ENCODE peak calls at places on chromosomes 11 and 22, in four cellular contexts. One of them, this sample, is unnamed.

GRCh38 chr11:61092280-61092766 is 10.0 kb upstream of the CD5 start:
- DNase-seq in neuronal stem cell: no peak
- DNase-seq in H1: no peak
- DNase-seq in trophoblast cell: peak; percentile 33
- DNase-seq in this sample: no peak

GRCh38 chr11:8717876-8718753 is 35.5 kb downstream of the RPL27A start:
- DNase-seq in neuronal stem cell: no peak
- DNase-seq in H1: no peak
- DNase-seq in trophoblast cell: no peak
- DNase-seq in this sample: peak; percentile 95

GRCh38 chr11:117618956-117619355 is 178.1 kb downstream of the DSCAML1 start:
- DNase-seq in neuronal stem cell: no peak
- DNase-seq in H1: no peak
- DNase-seq in trophoblast cell: peak; percentile 4
- DNase-seq in this sample: no peak

GRCh38 chr11:32919338-32919737 is 26.7 kb downstream of the QSER1 start:
- DNase-seq in neuronal stem cell: no peak
- DNase-seq in H1: no peak
- DNase-seq in trophoblast cell: peak; percentile 68
- DNase-seq in this sample: no peak

GRCh38 chr11:20309626-20310025 is 53.9 kb upstream of the HTATIP2 start:
- DNase-seq in neuronal stem cell: no peak
- DNase-seq in H1: no peak
- DNase-seq in trophoblast cell: no peak
- DNase-seq in this sample: no peak

GRCh38 chr11:70064726-70065317 is 13.3 kb upstream of the ANO1 start:
- DNase-seq in neuronal stem cell: no peak
- DNase-seq in H1: no peak
- DNase-seq in trophoblast cell: no peak
- DNase-seq in this sample: no peak

GRCh38 chr11:17542249-17542648 is 2.0 kb downstream of the USH1C start:
- DNase-seq in neuronal stem cell: no peak
- DNase-seq in H1: no peak
- DNase-seq in trophoblast cell: no peak
- DNase-seq in this sample: no peak

GRCh38 chr22:31876156-31877035 is 67.9 kb upstream of the YWHAH start:
- DNase-seq in neuronal stem cell: no peak
- DNase-seq in H1: no peak
- DNase-seq in trophoblast cell: no peak
- DNase-seq in this sample: no peak

GRCh38 chr11:117834838-117835443 is 10.4 kb upstream of the FXYD2 start:
- DNase-seq in neuronal stem cell: no peak
- DNase-seq in H1: no peak
- DNase-seq in trophoblast cell: no peak
- DNase-seq in this sample: no peak

GRCh38 chr11:37353192-37353591 is 755.2 kb upstream of the RAG2 start:
- DNase-seq in neuronal stem cell: no peak
- DNase-seq in H1: no peak
- DNase-seq in trophoblast cell: no peak
- DNase-seq in this sample: no peak

GRCh38 chr11:120337133-120337895 is 1.1 kb downstream of the ARHGEF12 start:
- DNase-seq in neuronal stem cell: peak; percentile 23
- DNase-seq in H1: no peak
- DNase-seq in trophoblast cell: no peak
- DNase-seq in this sample: peak; percentile 61

GRCh38 chr11:41398175-41398574 is 61.3 kb downstream of the LRRC4C start:
- DNase-seq in neuronal stem cell: no peak
- DNase-seq in H1: no peak
- DNase-seq in trophoblast cell: no peak
- DNase-seq in this sample: no peak

GRCh38 chr11:47426062-47426956 is at the start of gene PSMC3:
- DNase-seq in neuronal stem cell: peak; percentile 98
- DNase-seq in H1: peak; percentile 81
- DNase-seq in trophoblast cell: peak; percentile 99
- DNase-seq in this sample: peak; percentile 96

GRCh38 chr11:72237112-72237931 is 6.7 kb downstream of the PHOX2A start:
- DNase-seq in neuronal stem cell: no peak
- DNase-seq in H1: no peak
- DNase-seq in trophoblast cell: no peak
- DNase-seq in this sample: no peak

GRCh38 chr11:128488471-128488870 is 98.9 kb downstream of the ETS1 start:
- DNase-seq in neuronal stem cell: no peak
- DNase-seq in H1: no peak
- DNase-seq in trophoblast cell: no peak
- DNase-seq in this sample: peak; percentile 92

GRCh38 chr22:17403906-17404305 is 34.6 kb downstream of the CECR2 start:
- DNase-seq in neuronal stem cell: no peak
- DNase-seq in H1: no peak
- DNase-seq in trophoblast cell: no peak
- DNase-seq in this sample: no peak

GRCh38 chr11:113286509-113287497 is 27.6 kb upstream of the TTC12 start:
- DNase-seq in neuronal stem cell: no peak
- DNase-seq in H1: no peak
- DNase-seq in trophoblast cell: no peak
- DNase-seq in this sample: peak; percentile 49

GRCh38 chr11:109854696-109855095 is 238.5 kb upstream of the ZC3H12C start:
- DNase-seq in neuronal stem cell: no peak
- DNase-seq in H1: no peak
- DNase-seq in trophoblast cell: no peak
- DNase-seq in this sample: no peak

GRCh38 chr11:62295504-62295903 is 3.4 kb downstream of the SCGB1D4 start:
- DNase-seq in neuronal stem cell: peak; percentile 35
- DNase-seq in H1: no peak
- DNase-seq in trophoblast cell: peak; percentile 57
- DNase-seq in this sample: peak; percentile 25

GRCh38 chr11:66264383-66264782 is 4.1 kb upstream of the RAB1B start:
- DNase-seq in neuronal stem cell: no peak
- DNase-seq in H1: no peak
- DNase-seq in trophoblast cell: no peak
- DNase-seq in this sample: no peak

GRCh38 chr11:3944198-3944597 is 88.7 kb downstream of the STIM1 start:
- DNase-seq in neuronal stem cell: no peak
- DNase-seq in H1: no peak
- DNase-seq in trophoblast cell: no peak
- DNase-seq in this sample: no peak

GRCh38 chr22:46432164-46433068 is 96.9 kb downstream of the TRMU start:
- DNase-seq in neuronal stem cell: no peak
- DNase-seq in H1: no peak
- DNase-seq in trophoblast cell: no peak
- DNase-seq in this sample: no peak

GRCh38 chr11:39461065-39461464 is 1998.4 kb downstream of the LRRC4C start:
- DNase-seq in neuronal stem cell: no peak
- DNase-seq in H1: no peak
- DNase-seq in trophoblast cell: no peak
- DNase-seq in this sample: no peak

GRCh38 chr22:33062402-33062801 is 4.2 kb upstream of the SYN3 start:
- DNase-seq in neuronal stem cell: no peak
- DNase-seq in H1: no peak
- DNase-seq in trophoblast cell: no peak
- DNase-seq in this sample: no peak

GRCh38 chr11:103880968-103881367 is 155.5 kb upstream of the DDI1 start:
- DNase-seq in neuronal stem cell: no peak
- DNase-seq in H1: no peak
- DNase-seq in trophoblast cell: no peak
- DNase-seq in this sample: no peak
- H3K4me3 ChIP-seq in neuronal stem cell: no peak overlapping the region
- H3K4me3 ChIP-seq in H1: no peak overlapping the region
- H3K4me3 ChIP-seq in trophoblast cell: no peak overlapping the region
- H3K4me3 ChIP-seq in this sample: no peak overlapping the region

GRCh38 chr11:124759268-124760204 is 2.6 kb downstream of the ESAM start:
- DNase-seq in neuronal stem cell: no peak
- DNase-seq in H1: no peak
- DNase-seq in trophoblast cell: no peak
- DNase-seq in this sample: no peak
- H3K27ac ChIP-seq in neuronal stem cell: no peak overlapping the region
- H3K27ac ChIP-seq in H1: no peak overlapping the region
- H3K27ac ChIP-seq in trophoblast cell: no peak overlapping the region
- H3K27ac ChIP-seq in this sample: no peak overlapping the region

GRCh38 chr22:49536571-49537131 is 291.0 kb downstream of the BRD1 start:
- DNase-seq in neuronal stem cell: no peak
- DNase-seq in H1: peak; percentile 78
- DNase-seq in trophoblast cell: no peak
- DNase-seq in this sample: no peak
- H2BK12ac ChIP-seq in neuronal stem cell: peak overlapping the region; percentile 1
- H2BK12ac ChIP-seq in H1: peak overlapping the region; percentile 40
- H2BK12ac ChIP-seq in trophoblast cell: peak overlapping the region; percentile 75
- H2BK12ac ChIP-seq in this sample: no peak overlapping the region

DNA sequence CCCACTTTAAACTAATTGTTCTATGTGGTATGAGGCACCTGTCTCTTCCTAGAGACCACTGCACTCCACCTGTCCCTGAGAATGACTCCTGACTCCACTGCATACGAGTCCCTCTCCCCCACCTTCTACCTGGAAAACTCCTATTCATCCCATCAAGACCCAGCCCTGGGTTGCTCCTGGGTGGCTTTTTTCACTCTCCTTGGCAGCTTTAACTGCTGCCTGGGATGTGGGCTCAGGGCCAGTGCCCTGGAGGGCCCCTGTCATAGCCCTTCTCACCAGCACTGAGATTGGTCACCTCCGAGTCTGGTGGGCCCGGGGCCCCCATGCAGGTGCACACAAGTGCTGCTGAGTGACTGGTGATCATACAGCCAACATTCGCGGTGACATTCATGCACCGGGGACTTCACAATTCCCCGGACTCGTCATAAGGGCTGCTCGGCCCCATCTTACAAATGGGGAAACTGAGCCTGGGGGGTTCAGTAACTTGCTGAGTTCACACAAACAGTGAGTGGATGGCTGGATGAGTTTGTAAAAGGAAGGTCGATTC is 25.9 kb upstream of the TOLLIP start:
- DNase-seq in neuronal stem cell: no peak
- DNase-seq in H1: no peak
- DNase-seq in trophoblast cell: no peak
- DNase-seq in this sample: no peak
- H3K4me3 ChIP-seq in neuronal stem cell: no peak overlapping the region
- H3K4me3 ChIP-seq in H1: peak overlapping the region; percentile 64
- H3K4me3 ChIP-seq in trophoblast cell: no peak overlapping the region
- H3K4me3 ChIP-seq in this sample: no peak overlapping the region

GRCh38 chr22:43408009-43408408 is 3.8 kb upstream of the MPPED1 start:
- DNase-seq in neuronal stem cell: no peak
- DNase-seq in H1: no peak
- DNase-seq in trophoblast cell: no peak
- DNase-seq in this sample: no peak

GRCh38 chr22:43409046-43409445 is 2.8 kb upstream of the MPPED1 start:
- DNase-seq in neuronal stem cell: no peak
- DNase-seq in H1: no peak
- DNase-seq in trophoblast cell: no peak
- DNase-seq in this sample: no peak

GRCh38 chr22:43407591-43407990 is 4.2 kb upstream of the MPPED1 start:
- DNase-seq in neuronal stem cell: no peak
- DNase-seq in H1: no peak
- DNase-seq in trophoblast cell: no peak
- DNase-seq in this sample: no peak

GRCh38 chr22:43411040-43411919 is 534 bp upstream of the MPPED1 start:
- DNase-seq in neuronal stem cell: no peak
- DNase-seq in H1: no peak
- DNase-seq in trophoblast cell: no peak
- DNase-seq in this sample: no peak

GRCh38 chr22:43409800-43410199 is 2.0 kb upstream of the MPPED1 start:
- DNase-seq in neuronal stem cell: no peak
- DNase-seq in H1: no peak
- DNase-seq in trophoblast cell: no peak
- DNase-seq in this sample: no peak
- H3K27ac ChIP-seq in neuronal stem cell: no peak overlapping the region
- H3K27ac ChIP-seq in H1: no peak overlapping the region
- H3K27ac ChIP-seq in trophoblast cell: no peak overlapping the region
- H3K27ac ChIP-seq in this sample: no peak overlapping the region

GRCh38 chr22:39296981-39297489 is 22.4 kb downstream of the RPL3 start:
- DNase-seq in neuronal stem cell: no peak
- DNase-seq in H1: no peak
- DNase-seq in trophoblast cell: no peak
- DNase-seq in this sample: no peak

GRCh38 chr22:39299829-39300178 is 19.6 kb downstream of the RPL3 start:
- DNase-seq in neuronal stem cell: no peak
- DNase-seq in H1: no peak
- DNase-seq in trophoblast cell: peak; percentile 58
- DNase-seq in this sample: peak; percentile 56

GRCh38 chr22:39296535-39296934 is 22.9 kb downstream of the RPL3 start:
- DNase-seq in neuronal stem cell: no peak
- DNase-seq in H1: no peak
- DNase-seq in trophoblast cell: no peak
- DNase-seq in this sample: no peak

GRCh38 chr22:39297490-39298193 is 21.8 kb downstream of the RPL3 start:
- DNase-seq in neuronal stem cell: no peak
- DNase-seq in H1: no peak
- DNase-seq in trophoblast cell: peak; percentile 66
- DNase-seq in this sample: peak; percentile 26

GRCh38 chr22:39298194-39298987 is 21.0 kb downstream of the RPL3 start:
- DNase-seq in neuronal stem cell: no peak
- DNase-seq in H1: no peak
- DNase-seq in trophoblast cell: peak; percentile 69
- DNase-seq in this sample: no peak
- H2BK12ac ChIP-seq in neuronal stem cell: no peak overlapping the region
- H2BK12ac ChIP-seq in H1: peak overlapping the region; percentile 64
- H2BK12ac ChIP-seq in trophoblast cell: peak overlapping the region; percentile 39
- H2BK12ac ChIP-seq in this sample: peak overlapping the region; percentile 75

GRCh38 chr11:35529971-35530495 is 4.6 kb upstream of the PAMR1 start:
- DNase-seq in neuronal stem cell: no peak
- DNase-seq in H1: no peak
- DNase-seq in trophoblast cell: peak; percentile 23
- DNase-seq in this sample: peak; percentile 65
- H3K4me3 ChIP-seq in neuronal stem cell: no peak overlapping the region
- H3K4me3 ChIP-seq in H1: no peak overlapping the region
- H3K4me3 ChIP-seq in trophoblast cell: no peak overlapping the region
- H3K4me3 ChIP-seq in this sample: no peak overlapping the region

DNA sequence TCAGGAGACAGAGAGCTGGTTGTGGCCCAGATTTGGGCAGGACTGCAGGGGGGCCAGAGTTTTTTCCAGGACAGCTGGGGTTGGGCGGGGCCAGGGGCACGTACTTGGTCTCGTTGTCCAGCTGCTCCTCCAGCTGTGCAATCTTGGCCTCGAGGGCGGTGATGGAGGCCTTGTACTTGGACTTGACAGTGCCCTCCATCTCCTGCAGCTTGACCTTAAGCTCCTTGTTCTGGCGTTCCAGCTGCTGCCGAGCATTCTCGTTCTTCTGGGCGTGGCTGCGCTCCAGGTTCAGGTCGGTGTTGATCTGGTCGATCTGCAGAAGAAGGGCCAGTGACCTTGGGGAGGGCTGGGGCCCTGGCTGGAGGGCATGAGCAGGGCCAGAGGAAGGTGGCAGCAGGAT is 32.1 kb downstream of the APOL1 start:
- DNase-seq in neuronal stem cell: no peak
- DNase-seq in H1: no peak
- DNase-seq in trophoblast cell: no peak
- DNase-seq in this sample: no peak
- H3K27ac ChIP-seq in neuronal stem cell: no peak overlapping the region
- H3K27ac ChIP-seq in H1: no peak overlapping the region
- H3K27ac ChIP-seq in trophoblast cell: no peak overlapping the region
- H3K27ac ChIP-seq in this sample: peak overlapping the region; percentile 46